ENCODE peak calls at places on chromosomes 6 and 20, in nine cellular contexts. Y is H1, F is K562, S is endothelial cell of umbilical vein, W is adrenal gland, Q is body of pancreas, O is stomach, K is transverse colon, X is ovary. C is an unnamed sample.

GRCh38 chr6:24867104-24867703 is 68.5 kb upstream of the ARMH2 start:
- DNase-seq in Y (no peak), F (no peak), S (no peak), W (no peak), Q (no peak), O (no peak), K (no peak), X (no peak), C (no peak)

GRCh38 chr20:50699688-50700087 is 8.3 kb upstream of the RIPOR3 start:
- DNase-seq in Y (no peak), F (no peak), S (no peak), W (no peak), Q (no peak), O (no peak), K (no peak), X (no peak), C (no peak)

GRCh38 chr6:44554901-44555300 is 167.4 kb downstream of the CDC5L start:
- DNase-seq in Y (no peak), F (no peak), S (no peak), W (no peak), Q (no peak), O (no peak), K (no peak), X (no peak), C (no peak)

GRCh38 chr6:139525415-139525814 is 151.0 kb upstream of the CITED2 start:
- DNase-seq in Y (no peak), F (no peak), S (no peak), W (no peak), Q (no peak), O (no peak), K (no peak), X (no peak), C (no peak)

GRCh38 chr6:93412452-93412851 is 6.9 kb downstream of the EPHA7 start:
- DNase-seq in Y (no peak), F (no peak), S (no peak), W (no peak), Q (no peak), O (no peak), K (no peak), X (no peak), C (no peak)

GRCh38 chr20:51563141-51563596 is 20.6 kb upstream of the NFATC2 start:
- DNase-seq in Y (no peak), F (no peak), S (no peak), W (no peak), Q (no peak), O (no peak), K (peak), X (no peak), C (no peak)

GRCh38 chr6:111477481-111477938 is 5.5 kb downstream of the REV3L start:
- DNase-seq in Y (no peak), F (peak), S (no peak), W (no peak), Q (no peak), O (no peak), K (no peak), X (no peak), C (peak)

GRCh38 chr20:58981564-58982364 is 708 bp downstream of the NELFCD start:
- DNase-seq in Y (no peak), F (peak), S (peak), W (peak), Q (no peak), O (peak), K (no peak), X (no peak), C (peak)

GRCh38 chr6:165663283-165663735 is 268 bp upstream of the PDE10A start:
- DNase-seq in Y (no peak), F (no peak), S (peak), W (peak), Q (peak), O (no peak), K (no peak), X (peak), C (no peak)

GRCh38 chr6:148146717-148147116 is 195.9 kb upstream of the SASH1 start:
- DNase-seq in Y (peak), F (no peak), S (peak), W (no peak), Q (no peak), O (no peak), K (no peak), X (no peak), C (no peak)

GRCh38 chr6:2738373-2738979 is 12.2 kb downstream of the MYLK4 start:
- DNase-seq in Y (no peak), F (peak), S (peak), W (peak), Q (peak), O (peak), K (peak), X (no peak), C (peak)

GRCh38 chr6:57172136-57173055 is at the start of gene BAG2:
- DNase-seq in Y (peak), F (peak), S (peak), W (peak), Q (peak), O (peak), K (peak), X (peak), C (peak)

GRCh38 chr6:57174511-57174907 is 2.4 kb downstream of the BAG2 start:
- DNase-seq in Y (no peak), F (no peak), S (no peak), W (no peak), Q (no peak), O (no peak), K (no peak), X (no peak), C (no peak)

GRCh38 chr6:57173056-57173885 is 1.1 kb downstream of the BAG2 start:
- DNase-seq in Y (no peak), F (peak), S (no peak), W (no peak), Q (peak), O (no peak), K (peak), X (no peak), C (peak)

GRCh38 chr6:57177545-57178225 is 5.6 kb downstream of the BAG2 start:
- DNase-seq in Y (no peak), F (no peak), S (no peak), W (peak), Q (peak), O (no peak), K (peak), X (peak), C (no peak)

GRCh38 chr6:57173886-57174510 is 1.9 kb downstream of the BAG2 start:
- DNase-seq in Y (no peak), F (peak), S (peak), W (no peak), Q (no peak), O (no peak), K (no peak), X (no peak), C (peak)
- TF ChIP-seq POLR2A in Y (no peak), F (no peak), S (no peak), W (no peak), Q (no peak), O (no peak), K (peak), X (no peak), C (no peak)

DNA sequence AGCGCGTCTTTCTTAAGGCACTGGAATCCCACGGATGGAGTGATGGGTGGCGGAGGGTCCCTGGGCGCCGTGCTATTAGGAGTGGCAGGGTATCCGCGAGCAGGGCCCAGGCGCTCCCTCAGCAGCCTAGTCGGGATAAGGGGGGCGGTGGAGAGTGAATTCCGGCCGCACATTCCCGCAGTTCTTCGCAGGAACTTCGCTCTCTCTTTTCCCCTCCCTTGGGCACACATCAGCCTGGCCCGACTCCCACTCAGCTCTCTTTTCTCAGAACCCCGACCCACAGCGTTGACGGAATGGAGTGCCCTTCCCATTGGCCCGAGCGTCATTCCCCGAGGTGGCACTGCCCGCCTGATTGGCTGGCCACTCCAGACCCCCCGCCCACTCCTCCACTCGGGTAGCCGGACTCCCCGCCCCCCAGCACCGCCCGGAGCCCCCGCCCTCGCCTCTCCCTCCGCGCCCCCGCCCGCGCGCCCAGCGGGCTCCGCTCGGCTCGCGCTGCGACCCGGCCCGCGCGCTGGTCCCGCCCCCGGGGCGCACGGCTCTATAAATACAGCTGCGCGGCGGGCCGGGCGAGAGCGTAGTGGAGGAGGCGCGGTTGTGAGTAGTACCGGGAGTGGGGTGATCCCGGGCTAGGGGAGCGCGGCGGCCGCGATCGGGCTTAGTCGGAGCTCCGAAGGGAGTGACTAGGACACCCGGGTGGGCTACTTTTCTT is at the start of gene ID4:
- DNase-seq in Y (peak), F (no peak), S (peak), W (peak), Q (peak), O (peak), K (peak), X (peak), C (no peak)
- TF ChIP-seq POLR2A in Y (peak), F (no peak), S (no peak), W (no peak), Q (peak), O (peak), K (peak), X (peak), C (no peak)

DNA sequence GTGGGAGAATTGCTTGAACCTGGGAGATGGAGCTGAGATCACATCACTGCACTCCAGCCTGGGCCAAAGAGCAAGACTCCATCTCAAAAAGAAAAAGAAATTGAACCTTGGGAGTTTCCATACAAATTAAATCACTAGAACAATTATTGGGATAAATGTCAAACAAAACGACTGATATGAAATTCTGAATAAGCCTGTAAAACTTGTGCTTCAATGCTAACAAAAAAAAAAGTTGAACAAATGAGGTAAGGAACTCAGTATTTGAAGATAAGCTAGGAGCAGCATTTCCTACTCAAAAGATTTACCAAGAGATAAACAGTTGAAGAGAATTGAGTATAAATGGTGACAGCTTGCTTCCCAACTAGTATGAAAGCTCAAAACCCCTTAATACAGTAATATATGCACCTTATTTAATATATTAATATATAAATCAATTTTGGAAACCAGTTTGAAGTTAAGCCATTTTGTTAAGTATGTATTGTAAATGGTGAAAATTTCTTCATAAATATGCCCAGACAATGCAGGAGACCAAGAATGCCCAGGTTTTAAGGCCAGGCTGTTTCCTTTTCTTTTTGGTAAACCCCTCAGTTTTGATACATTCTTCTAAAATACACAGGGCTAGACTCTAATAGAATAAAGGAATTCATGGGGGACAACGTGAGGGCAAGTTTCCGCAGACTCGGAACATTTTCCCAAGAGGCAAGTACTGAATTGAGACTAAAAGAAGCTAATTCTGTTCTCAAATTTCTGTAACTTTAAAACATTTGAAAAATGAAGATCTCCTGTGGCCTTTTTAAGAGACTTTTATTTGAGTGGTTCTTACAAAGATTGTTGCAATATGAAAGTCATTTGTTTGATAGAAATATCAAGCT is 3.9 kb downstream of the ROMO1 start:
- DNase-seq in Y (no peak), F (no peak), S (no peak), W (no peak), Q (no peak), O (no peak), K (no peak), X (no peak), C (no peak)
- TF ChIP-seq POLR2A in Y (no peak), F (peak), S (peak), W (no peak), Q (no peak), O (no peak), K (no peak), X (no peak), C (no peak)

GRCh38 chr6:108610270-108610839 is 49.6 kb downstream of the FOXO3 start:
- DNase-seq in Y (no peak), F (no peak), S (no peak), W (no peak), Q (no peak), O (no peak), K (no peak), X (no peak), C (peak)

GRCh38 chr6:108608453-108609275 is 47.9 kb downstream of the FOXO3 start:
- DNase-seq in Y (no peak), F (no peak), S (no peak), W (no peak), Q (no peak), O (no peak), K (no peak), X (no peak), C (no peak)

GRCh38 chr6:108609276-108609769 is 48.6 kb downstream of the FOXO3 start:
- DNase-seq in Y (no peak), F (no peak), S (no peak), W (no peak), Q (no peak), O (no peak), K (no peak), X (no peak), C (no peak)

GRCh38 chr6:108604156-108604555 is 43.4 kb downstream of the FOXO3 start:
- DNase-seq in Y (no peak), F (no peak), S (no peak), W (no peak), Q (no peak), O (no peak), K (no peak), X (no peak), C (no peak)

GRCh38 chr6:108606130-108606797 is 45.5 kb downstream of the FOXO3 start:
- DNase-seq in Y (no peak), F (no peak), S (no peak), W (no peak), Q (no peak), O (no peak), K (no peak), X (no peak), C (peak)
- TF ChIP-seq POLR2A in Y (no peak), F (no peak), S (no peak), W (no peak), Q (no peak), O (no peak), K (no peak), X (no peak), C (no peak)

DNA sequence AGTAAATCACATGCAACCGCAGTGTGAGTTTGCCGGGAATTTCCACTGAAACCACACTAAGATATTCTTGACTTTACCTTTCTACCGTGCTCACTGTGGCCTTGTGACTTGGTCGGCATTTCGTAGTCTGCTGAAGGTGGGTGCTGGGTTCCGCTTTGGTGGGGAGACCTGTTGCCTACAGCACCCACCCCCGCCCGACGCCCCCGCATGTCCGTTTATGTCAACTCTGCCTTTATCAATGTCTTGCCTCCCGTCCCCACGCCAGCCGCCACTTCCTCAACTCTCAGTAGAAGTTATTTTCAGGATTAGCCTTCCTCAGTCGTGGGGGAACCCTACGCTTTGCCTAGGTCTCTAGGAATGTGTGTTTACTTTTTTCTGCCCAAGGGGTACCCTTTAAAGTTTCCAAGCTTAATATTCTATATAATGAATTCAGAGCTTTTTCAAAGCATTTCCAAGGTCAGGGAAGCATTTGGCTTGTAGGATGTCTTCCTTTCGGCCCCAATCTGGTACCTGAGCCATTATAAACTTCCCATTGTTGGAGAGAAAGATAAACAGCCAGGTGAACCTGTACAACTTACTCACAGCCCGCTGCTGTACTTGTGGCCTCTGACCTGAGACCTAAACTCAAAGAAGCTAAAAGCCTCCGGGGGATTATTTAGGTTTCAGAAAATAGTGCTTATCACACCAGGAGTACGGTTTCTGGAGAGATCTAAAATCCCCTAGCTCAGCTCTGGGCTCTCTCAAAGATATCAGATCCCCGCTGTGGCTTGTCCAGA is 54.2 kb downstream of the TBC1D7 start:
- DNase-seq in Y (no peak), F (peak), S (no peak), W (no peak), Q (no peak), O (peak), K (peak), X (no peak), C (peak)
- TF ChIP-seq POLR2A in Y (no peak), F (peak), S (no peak), W (no peak), Q (no peak), O (no peak), K (no peak), X (no peak), C (peak)

GRCh38 chr20:62355527-62356142 is 11.5 kb downstream of the LAMA5 start:
- DNase-seq in Y (no peak), F (no peak), S (peak), W (peak), Q (peak), O (no peak), K (no peak), X (peak), C (no peak)
- TF ChIP-seq POLR2A in Y (no peak), F (no peak), S (no peak), W (no peak), Q (no peak), O (no peak), K (no peak), X (no peak), C (no peak)

GRCh38 chr20:33660685-33661058 is 1.5 kb upstream of the C20orf144 start:
- DNase-seq in Y (no peak), F (no peak), S (no peak), W (no peak), Q (no peak), O (no peak), K (no peak), X (peak), C (no peak)
- TF ChIP-seq POLR2A in Y (no peak), F (no peak), S (no peak), W (no peak), Q (no peak), O (no peak), K (no peak), X (no peak), C (no peak)

DNA sequence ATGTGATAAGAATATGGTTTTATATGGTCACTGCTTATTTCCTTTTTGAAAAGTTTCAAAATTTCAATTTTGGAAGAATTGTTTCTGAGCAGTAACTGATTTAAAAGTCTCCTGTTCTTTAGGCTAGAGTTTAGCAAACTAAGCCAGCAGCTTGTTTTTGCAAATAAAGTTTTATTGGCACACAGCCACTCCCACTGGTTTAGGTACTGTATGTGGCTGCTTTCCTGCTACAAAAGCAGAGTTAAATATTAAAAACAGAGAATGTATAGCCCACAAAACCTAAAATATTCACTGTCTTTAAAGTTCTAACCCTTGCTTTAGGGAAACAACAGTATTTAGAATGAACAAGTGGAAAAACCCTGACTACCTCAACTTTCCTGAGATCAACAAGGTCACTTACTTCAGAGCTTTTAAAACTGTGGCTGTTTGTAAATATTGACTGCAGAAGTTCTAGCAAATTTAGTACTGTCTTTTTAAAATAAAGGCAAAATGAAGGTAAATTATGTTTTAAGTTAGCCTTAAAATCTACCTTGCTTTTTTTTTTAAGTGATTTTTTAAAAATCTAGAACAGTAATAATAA is 104.1 kb downstream of the B3GAT2 start:
- DNase-seq in Y (no peak), F (no peak), S (no peak), W (no peak), Q (no peak), O (no peak), K (no peak), X (no peak), C (no peak)
- TF ChIP-seq POLR2A in Y (no peak), F (no peak), S (no peak), W (no peak), Q (no peak), O (no peak), K (no peak), X (no peak), C (no peak)

C was measured in erythroblast.